ENCODE peak calls at places on chromosomes 7 and 10, in four cellular contexts. V is progenitor cell of endocrine pancreas, Q is AG10803, U is GM23338. Z is an unnamed sample.
A peak's percentile ranks its signal among the peaks of the same experiment; 100 is the strongest.

GRCh38 chr7:129245533-129245932 is 20.7 kb downstream of the AHCYL2 start:
- DNase-seq in V (no peak), Q (no peak), U (no peak), Z (no peak)

GRCh38 chr10:64091889-64092288 is 570.7 kb downstream of the REEP3 start:
- DNase-seq in V (no peak), Q (peak; percentile 4), U (peak; percentile 61), Z (peak; percentile 67)

GRCh38 chr10:600876-601275 is 88.6 kb downstream of the DIP2C start:
- DNase-seq in V (no peak), Q (peak; percentile 39), U (no peak), Z (no peak)

GRCh38 chr10:88032566-88032965 is 169.1 kb downstream of the PTEN start:
- DNase-seq in V (no peak), Q (peak; percentile 86), U (no peak), Z (no peak)

GRCh38 chr7:78011642-78012041 is 213.1 kb downstream of the PHTF2 start:
- DNase-seq in V (no peak), Q (no peak), U (no peak), Z (no peak)

GRCh38 chr7:42878303-42878702 is 33.6 kb downstream of the C7orf25 start:
- DNase-seq in V (no peak), Q (no peak), U (no peak), Z (no peak)

GRCh38 chr10:49056356-49056755 is 59.0 kb downstream of the VSTM4 start:
- DNase-seq in V (no peak), Q (peak; percentile 30), U (no peak), Z (peak; percentile 41)

GRCh38 chr10:16521311-16522016 is at the start of gene C1QL3:
- DNase-seq in V (peak; percentile 34), Q (peak; percentile 9), U (peak; percentile 79), Z (peak; percentile 77)

GRCh38 chr7:9981950-9982349 is 991.7 kb upstream of the PHF14 start:
- DNase-seq in V (no peak), Q (no peak), U (no peak), Z (no peak)

GRCh38 chr10:118238573-118239240 is 103.4 kb downstream of the FAM204A start:
- DNase-seq in V (no peak), Q (peak; percentile 87), U (no peak), Z (no peak)

GRCh38 chr7:42208586-42208985 is 28.4 kb downstream of the GLI3 start:
- DNase-seq in V (no peak), Q (peak; percentile 87), U (no peak), Z (no peak)

GRCh38 chr7:27147211-27148030 is at the start of gene HOXA6:
- DNase-seq in V (no peak), Q (peak; percentile 42), U (peak; percentile 41), Z (peak; percentile 63)

GRCh38 chr10:21456160-21456559 is 69.3 kb downstream of the SKIDA1 start:
- DNase-seq in V (no peak), Q (no peak), U (no peak), Z (no peak)

GRCh38 chr10:43965918-43966570 is 317.4 kb upstream of the ZNF32 start:
- DNase-seq in V (no peak), Q (no peak), U (no peak), Z (peak; percentile 8)

GRCh38 chr10:75108684-75109458 is 2.6 kb upstream of the SAMD8 start:
- DNase-seq in V (peak; percentile 62), Q (peak; percentile 9), U (peak; percentile 82), Z (peak; percentile 93)

GRCh38 chr7:36487756-36488336 is 98.2 kb downstream of the ANLN start:
- DNase-seq in V (no peak), Q (peak; percentile 57), U (peak; percentile 66), Z (no peak)

GRCh38 chr10:63697956-63698814 is 177.0 kb downstream of the REEP3 start:
- DNase-seq in V (no peak), Q (no peak), U (no peak), Z (no peak)

GRCh38 chr7:4888161-4888560 is 4.6 kb upstream of the RADIL start:
- DNase-seq in V (no peak), Q (no peak), U (no peak), Z (no peak)

GRCh38 chr10:62616885-62617635 is 187.5 kb upstream of the ADO start:
- DNase-seq in V (no peak), Q (no peak), U (no peak), Z (no peak)

GRCh38 chr7:6447589-6448210 is at the start of gene DAGLB:
- DNase-seq in V (peak; percentile 95), Q (peak; percentile 83), U (peak; percentile 97), Z (peak; percentile 97)

GRCh38 chr7:137097111-137097510 is 228.7 kb downstream of the CHRM2 start:
- DNase-seq in V (no peak), Q (peak; percentile 44), U (no peak), Z (no peak)

GRCh38 chr10:9289811-9290210 is 1235.3 kb downstream of the GATA3 start:
- DNase-seq in V (no peak), Q (peak; percentile 3), U (no peak), Z (no peak)

GRCh38 chr7:130912086-130912909 is 178.3 kb upstream of the KLF14 start:
- DNase-seq in V (no peak), Q (peak; percentile 92), U (no peak), Z (no peak)

GRCh38 chr7:18357691-18358090 is 137.9 kb upstream of the HDAC9 start:
- DNase-seq in V (no peak), Q (no peak), U (peak; percentile 55), Z (no peak)

GRCh38 chr7:135980665-135981180 is 3.6 kb upstream of the MTPN start:
- DNase-seq in V (no peak), Q (peak; percentile 74), U (no peak), Z (no peak)

GRCh38 chr7:99142727-99143521 is 984 bp downstream of the SMURF1 start:
- DNase-seq in V (peak; percentile 90), Q (peak; percentile 96), U (peak; percentile 100), Z (peak; percentile 99)

GRCh38 chr7:131849472-131849871 is 293.0 kb upstream of the PODXL start:
- DNase-seq in V (no peak), Q (no peak), U (no peak), Z (no peak)

GRCh38 chr7:148481965-148482626 is 108.5 kb upstream of the C7orf33 start:
- DNase-seq in V (no peak), Q (no peak), U (no peak), Z (no peak)

GRCh38 chr7:94297397-94297838 is 97.3 kb upstream of the COL1A2 start:
- DNase-seq in V (no peak), Q (peak; percentile 99), U (no peak), Z (no peak)

DNA sequence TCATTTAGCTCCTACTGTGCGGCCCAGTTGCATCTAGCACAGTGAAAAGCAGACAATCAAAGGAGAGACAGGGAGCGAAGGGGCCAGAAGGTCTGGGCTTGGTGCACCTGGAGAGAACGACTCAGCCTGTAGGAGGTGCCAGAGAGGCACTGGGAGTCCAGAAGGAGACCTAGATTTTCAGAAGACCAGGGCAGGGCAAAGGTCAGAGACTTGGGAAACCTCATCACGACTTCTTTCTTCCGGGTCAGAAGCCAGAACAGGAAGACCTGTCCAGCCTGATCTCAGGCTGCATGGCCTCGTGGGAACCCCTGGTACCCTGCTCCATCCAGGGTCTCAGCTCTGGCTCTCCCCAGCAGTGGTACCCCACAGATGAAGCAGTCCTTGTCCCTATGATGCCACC is 5.2 kb downstream of the AGAP3 start:
- DNase-seq in V (no peak), Q (no peak), U (peak; percentile 84), Z (peak; percentile 89)
- TF ChIP-seq CTCF in V (peak; percentile 64), Q (peak; percentile 62), U (peak; percentile 82), Z (peak; percentile 87)

DNA sequence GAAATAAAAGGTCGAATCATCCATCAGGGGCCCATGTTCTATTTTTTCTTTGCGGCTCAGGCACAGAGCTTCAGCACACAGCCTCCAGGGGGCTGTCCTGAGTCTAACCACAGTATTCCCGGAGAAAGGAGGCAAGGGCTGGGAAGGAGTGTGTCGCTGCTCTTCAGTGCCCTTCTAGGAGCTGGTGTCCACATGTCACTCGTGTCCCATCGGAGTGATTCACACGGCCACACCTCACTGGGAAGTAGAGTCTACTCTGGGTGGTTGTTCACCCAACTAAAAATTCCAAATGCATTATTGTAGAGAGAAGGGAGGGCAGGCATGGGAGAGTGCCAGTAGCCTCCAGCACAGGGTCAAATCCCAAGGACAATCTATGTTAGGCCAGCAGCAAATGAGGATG is 114.8 kb upstream of the LANCL2 start:
- DNase-seq in V (no peak), Q (no peak), U (peak; percentile 84), Z (peak; percentile 88)
- TF ChIP-seq CTCF in V (peak; percentile 60), Q (peak; percentile 51), U (peak; percentile 68), Z (peak; percentile 87)

GRCh38 chr7:112550468-112551060 is 69.8 kb downstream of the LSMEM1 start:
- DNase-seq in V (no peak), Q (peak; percentile 70), U (peak; percentile 82), Z (peak; percentile 63)

GRCh38 chr7:112556633-112557032 is 75.8 kb downstream of the LSMEM1 start:
- DNase-seq in V (no peak), Q (no peak), U (no peak), Z (no peak)

GRCh38 chr7:112554591-112554990 is 73.8 kb downstream of the LSMEM1 start:
- DNase-seq in V (no peak), Q (no peak), U (no peak), Z (no peak)
- TF ChIP-seq CTCF in V (peak; percentile 17), Q (peak; percentile 22), U (no peak), Z (peak; percentile 50)

DNA sequence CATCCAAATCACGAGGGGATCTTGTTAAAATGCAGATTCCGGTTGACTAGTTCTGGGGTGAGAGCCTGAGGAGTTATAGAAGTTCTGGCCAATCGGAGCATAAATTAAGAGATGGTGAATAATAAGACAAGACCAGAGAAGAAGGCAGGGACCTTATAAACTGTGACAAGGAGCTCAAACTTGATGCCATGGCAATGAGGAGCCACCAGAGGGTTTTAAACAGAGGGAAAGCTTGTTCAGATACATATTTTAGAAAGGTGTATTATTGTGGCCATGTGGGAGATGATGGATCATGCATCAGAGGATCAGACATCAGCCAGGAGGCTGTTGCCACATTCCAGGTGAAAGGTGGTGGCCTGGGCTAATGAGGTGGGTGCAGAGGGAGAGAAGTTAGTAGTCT is 29.6 kb upstream of the TLX1 start:
- DNase-seq in V (no peak), Q (no peak), U (no peak), Z (no peak)
- TF ChIP-seq CTCF in V (no peak), Q (no peak), U (no peak), Z (peak; percentile 27)

GRCh38 chr10:132396495-132397035 is 435 bp upstream of the PWWP2B start:
- DNase-seq in V (peak; percentile 62), Q (peak; percentile 42), U (peak; percentile 74), Z (peak; percentile 82)
- TF ChIP-seq CTCF in V (peak; percentile 55), Q (no peak), U (peak; percentile 17), Z (peak; percentile 46)

GRCh38 chr10:125783957-125784356 is 8.3 kb upstream of the MMP21 start:
- DNase-seq in V (no peak), Q (no peak), U (no peak), Z (no peak)
- TF ChIP-seq CTCF in V (no peak), Q (no peak), U (no peak), Z (no peak)

DNA sequence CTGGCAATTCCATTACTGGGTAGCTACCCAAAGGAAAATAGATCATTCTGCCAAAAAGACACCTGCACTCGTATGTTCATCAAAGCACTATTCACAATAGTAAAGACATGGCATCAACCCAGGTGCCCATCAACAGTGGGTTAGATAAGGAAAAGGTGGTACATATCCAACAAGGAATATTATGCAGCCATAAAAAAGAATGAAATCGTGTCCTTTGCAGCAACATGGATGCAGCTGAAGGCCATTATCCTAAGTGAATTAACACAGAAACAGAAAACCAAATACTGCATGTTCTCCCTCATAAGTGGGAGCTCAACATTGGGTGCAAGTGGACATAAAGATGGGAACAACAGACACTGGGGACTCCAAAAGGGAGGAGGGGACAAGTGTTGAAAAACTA is 93.2 kb downstream of the HIP1 start:
- DNase-seq in V (no peak), Q (no peak), U (no peak), Z (no peak)
- TF ChIP-seq CTCF in V (no peak), Q (no peak), U (no peak), Z (no peak)

GRCh38 chr10:114301177-114301576 is 62.1 kb downstream of the VWA2 start:
- DNase-seq in V (no peak), Q (no peak), U (no peak), Z (no peak)
- TF ChIP-seq CTCF in V (no peak), Q (no peak), U (peak; percentile 44), Z (peak; percentile 40)